ENCODE peak calls at places on chromosomes 11 and 22, in ten cellular contexts. G, C, D, L, W, S, F, K, I and A are unnamed samples.

GRCh38 chr11:14875163-14875562 is 16.9 kb downstream of the CYP2R1 start:
- DNase-seq in G (no peak), C (no peak), D (no peak), L (no peak), W (no peak), S (no peak), F (no peak), K (no peak), I (no peak), A (no peak)

GRCh38 chr11:126686938-126687337 is 313.6 kb downstream of the KIRREL3 start:
- DNase-seq in G (no peak), C (no peak), D (no peak), L (no peak), W (no peak), S (no peak), F (no peak), K (no peak), I (no peak), A (no peak)

GRCh38 chr11:59263225-59263894 is 50.6 kb upstream of the MPEG1 start:
- DNase-seq in G (peak), C (no peak), D (peak), L (no peak), W (no peak), S (no peak), F (peak), K (no peak), I (no peak), A (no peak)

GRCh38 chr22:43113516-43114251 is 3.1 kb downstream of the BIK start:
- DNase-seq in G (no peak), C (no peak), D (peak), L (no peak), W (no peak), S (no peak), F (no peak), K (no peak), I (no peak), A (no peak)

GRCh38 chr11:44726278-44727113 is at the start of gene TSPAN18:
- DNase-seq in G (peak), C (peak), D (peak), L (no peak), W (no peak), S (no peak), F (no peak), K (no peak), I (peak), A (no peak)

GRCh38 chr11:14642873-14643696 is 519 bp upstream of the PDE3B start:
- DNase-seq in G (peak), C (peak), D (no peak), L (no peak), W (no peak), S (no peak), F (no peak), K (no peak), I (no peak), A (no peak)

GRCh38 chr11:33869511-33870422 is 22.1 kb downstream of the LMO2 start:
- DNase-seq in G (peak), C (peak), D (peak), L (peak), W (no peak), S (no peak), F (no peak), K (peak), I (no peak), A (no peak)

GRCh38 chr11:67126986-67127385 is 7.9 kb downstream of the KDM2A start:
- DNase-seq in G (no peak), C (no peak), D (no peak), L (no peak), W (no peak), S (no peak), F (no peak), K (no peak), I (no peak), A (no peak)

GRCh38 chr11:33941637-33942160 is 49.8 kb upstream of the LMO2 start:
- DNase-seq in G (no peak), C (no peak), D (no peak), L (no peak), W (no peak), S (no peak), F (peak), K (no peak), I (peak), A (no peak)

GRCh38 chr11:111976614-111977140 is 39.5 kb downstream of the DIXDC1 start:
- DNase-seq in G (no peak), C (no peak), D (no peak), L (no peak), W (no peak), S (no peak), F (no peak), K (no peak), I (peak), A (no peak)

GRCh38 chr11:116101737-116102275 is 597.6 kb upstream of the CADM1 start:
- DNase-seq in G (no peak), C (no peak), D (no peak), L (no peak), W (no peak), S (no peak), F (no peak), K (no peak), I (no peak), A (no peak)

GRCh38 chr11:117814766-117815261 is 9.7 kb downstream of the FXYD2 start:
- DNase-seq in G (peak), C (no peak), D (peak), L (no peak), W (no peak), S (no peak), F (no peak), K (no peak), I (peak), A (no peak)

GRCh38 chr11:83069441-83070043 is 2.2 kb downstream of the RAB30 start:
- DNase-seq in G (no peak), C (no peak), D (no peak), L (no peak), W (no peak), S (no peak), F (no peak), K (no peak), I (no peak), A (no peak)

GRCh38 chr22:44181033-44181911 is 547 bp downstream of the PARVG start:
- DNase-seq in G (no peak), C (no peak), D (no peak), L (no peak), W (no peak), S (no peak), F (no peak), K (no peak), I (no peak), A (no peak)

GRCh38 chr22:27820896-27821866 is 19.6 kb upstream of the MN1 start:
- DNase-seq in G (no peak), C (peak), D (no peak), L (no peak), W (no peak), S (no peak), F (no peak), K (no peak), I (no peak), A (no peak)

GRCh38 chr22:40679964-40680818 is 907 bp downstream of the MCHR1 start:
- DNase-seq in G (peak), C (no peak), D (no peak), L (no peak), W (no peak), S (no peak), F (no peak), K (no peak), I (no peak), A (no peak)

GRCh38 chr11:95863486-95864140 is 60.3 kb downstream of the MTMR2 start:
- DNase-seq in G (no peak), C (no peak), D (no peak), L (no peak), W (peak), S (no peak), F (no peak), K (peak), I (no peak), A (no peak)

GRCh38 chr22:19943665-19944026 is 2.0 kb upstream of the TXNRD2 start:
- DNase-seq in G (no peak), C (no peak), D (no peak), L (no peak), W (peak), S (no peak), F (no peak), K (peak), I (no peak), A (no peak)

GRCh38 chr11:99117603-99118002 is 96.9 kb downstream of the CNTN5 start:
- DNase-seq in G (no peak), C (no peak), D (no peak), L (no peak), W (no peak), S (no peak), F (no peak), K (no peak), I (no peak), A (no peak)

GRCh38 chr22:44683237-44683636 is 18.8 kb upstream of the PRR5 start:
- DNase-seq in G (no peak), C (no peak), D (no peak), L (no peak), W (no peak), S (no peak), F (no peak), K (no peak), I (no peak), A (no peak)

GRCh38 chr11:120108785-120109168 is 29.1 kb downstream of the TRIM29 start:
- DNase-seq in G (no peak), C (no peak), D (no peak), L (no peak), W (no peak), S (no peak), F (no peak), K (no peak), I (no peak), A (no peak)

GRCh38 chr11:47399860-47400812 is 8.3 kb upstream of the SLC39A13 start:
- DNase-seq in G (peak), C (no peak), D (peak), L (no peak), W (no peak), S (no peak), F (no peak), K (no peak), I (no peak), A (no peak)

GRCh38 chr11:34139346-34139745 is 33.9 kb downstream of the NAT10 start:
- DNase-seq in G (no peak), C (no peak), D (no peak), L (no peak), W (no peak), S (no peak), F (no peak), K (no peak), I (no peak), A (no peak)

GRCh38 chr11:128424867-128425285 is 162.5 kb downstream of the ETS1 start:
- DNase-seq in G (no peak), C (no peak), D (peak), L (no peak), W (no peak), S (no peak), F (no peak), K (peak), I (no peak), A (no peak)

GRCh38 chr22:44351685-44352377 is 39.1 kb upstream of the SHISAL1 start:
- DNase-seq in G (peak), C (no peak), D (no peak), L (no peak), W (peak), S (no peak), F (no peak), K (peak), I (peak), A (no peak)

GRCh38 chr22:44407404-44408226 is 90.4 kb downstream of the RTL6 start:
- DNase-seq in G (no peak), C (no peak), D (no peak), L (no peak), W (no peak), S (no peak), F (no peak), K (no peak), I (no peak), A (no peak)

GRCh38 chr11:114304065-114304464 is 7.9 kb downstream of the NNMT start:
- DNase-seq in G (no peak), C (no peak), D (no peak), L (no peak), W (no peak), S (no peak), F (no peak), K (no peak), I (no peak), A (no peak)

GRCh38 chr22:35544810-35545209 is 4.2 kb downstream of the RASD2 start:
- DNase-seq in G (no peak), C (no peak), D (no peak), L (no peak), W (no peak), S (no peak), F (no peak), K (no peak), I (no peak), A (no peak)

GRCh38 chr22:35549338-35549737 is 8.7 kb downstream of the RASD2 start:
- DNase-seq in G (no peak), C (no peak), D (no peak), L (no peak), W (no peak), S (no peak), F (no peak), K (no peak), I (no peak), A (no peak)

GRCh38 chr22:35548762-35549106 is 8.1 kb downstream of the RASD2 start:
- DNase-seq in G (no peak), C (no peak), D (no peak), L (no peak), W (no peak), S (no peak), F (no peak), K (no peak), I (no peak), A (no peak)

GRCh38 chr22:35546886-35547285 is 6.3 kb downstream of the RASD2 start:
- DNase-seq in G (no peak), C (no peak), D (no peak), L (no peak), W (no peak), S (no peak), F (no peak), K (no peak), I (no peak), A (no peak)

DNA sequence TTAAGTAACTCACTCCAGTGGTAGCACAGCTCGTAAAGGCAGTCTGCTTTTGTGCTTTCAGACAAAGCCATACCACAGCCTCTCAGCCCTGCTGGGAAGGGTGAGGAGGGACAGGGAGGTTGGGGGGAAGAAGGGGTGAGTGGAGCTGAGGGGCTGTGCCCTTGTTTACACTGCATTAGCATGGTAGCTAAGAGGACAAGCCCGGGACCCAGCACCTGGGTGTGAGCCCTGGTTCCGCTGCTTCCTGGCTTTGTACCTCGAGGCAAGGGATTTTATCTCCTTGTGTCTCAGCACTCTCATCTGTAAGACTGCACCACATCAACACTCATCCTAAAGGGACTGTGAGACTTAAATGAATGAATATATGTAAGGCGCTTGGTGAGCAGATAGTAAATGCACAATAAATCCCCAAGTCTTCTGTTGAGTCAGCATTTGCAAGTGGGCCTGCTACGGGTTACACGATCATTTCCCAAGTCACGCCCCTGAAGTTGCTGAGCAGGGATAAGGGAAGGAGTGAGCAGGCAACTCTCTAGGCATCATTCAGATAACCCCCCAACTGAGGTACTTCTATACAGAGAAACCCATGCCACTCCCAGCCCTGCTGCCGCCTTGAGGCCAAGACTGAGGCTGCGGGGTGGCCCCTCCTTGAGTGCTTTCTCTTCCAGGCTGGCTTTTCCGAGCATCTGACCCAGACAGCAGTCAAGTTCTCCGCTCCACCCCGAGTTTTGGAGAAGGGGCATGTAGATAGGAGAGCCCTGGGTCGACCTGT is 7.5 kb downstream of the RASD2 start:
- DNase-seq in G (peak), C (no peak), D (no peak), L (no peak), W (no peak), S (no peak), F (no peak), K (no peak), I (no peak), A (no peak)
- TF ChIP-seq CTCF in G (peak), C (peak), D (no peak), L (peak), W (peak), S (peak), F (peak), K (peak), I (no peak), A (peak)

GRCh38 chr22:22395230-22395629 is 113.3 kb downstream of the ZNF280B start:
- DNase-seq in G (peak), C (no peak), D (no peak), L (no peak), W (no peak), S (peak), F (no peak), K (no peak), I (no peak), A (peak)

GRCh38 chr22:22397292-22397870 is 111.2 kb downstream of the ZNF280B start:
- DNase-seq in G (peak), C (peak), D (no peak), L (no peak), W (no peak), S (peak), F (peak), K (no peak), I (no peak), A (no peak)

GRCh38 chr22:22396741-22397291 is 111.7 kb downstream of the ZNF280B start:
- DNase-seq in G (peak), C (no peak), D (no peak), L (no peak), W (no peak), S (peak), F (no peak), K (no peak), I (no peak), A (no peak)

GRCh38 chr22:22392131-22392530 is 116.4 kb downstream of the ZNF280B start:
- DNase-seq in G (no peak), C (no peak), D (no peak), L (no peak), W (no peak), S (peak), F (no peak), K (no peak), I (no peak), A (peak)

DNA sequence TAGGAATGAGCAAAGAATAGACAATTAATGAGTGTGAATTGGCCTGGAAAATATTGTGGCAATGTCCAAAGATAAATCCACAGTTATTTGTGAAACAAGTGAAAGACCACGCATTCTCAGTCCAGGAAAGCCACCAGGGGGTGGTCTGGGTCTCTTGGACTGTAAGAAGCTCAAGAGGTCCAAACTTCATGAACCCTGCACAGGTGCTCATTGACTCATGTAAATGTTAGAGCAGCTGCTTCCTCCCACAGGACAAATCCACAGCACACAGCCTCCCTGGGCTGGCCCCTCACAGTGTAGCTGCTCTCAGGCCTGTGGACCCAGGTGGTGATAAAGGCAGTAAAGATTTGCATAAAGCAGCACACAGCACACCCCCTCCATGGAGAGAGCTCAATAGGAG is 114.0 kb downstream of the ZNF280B start:
- DNase-seq in G (peak), C (no peak), D (no peak), L (no peak), W (no peak), S (peak), F (no peak), K (no peak), I (no peak), A (peak)
- TF ChIP-seq CTCF in G (peak), C (no peak), D (no peak), L (no peak), W (no peak), S (no peak), F (no peak), K (no peak), I (no peak), A (no peak)

GRCh38 chr22:26674211-26675190 is 17.1 kb downstream of the MIAT start:
- DNase-seq in G (no peak), C (no peak), D (no peak), L (no peak), W (no peak), S (no peak), F (no peak), K (no peak), I (no peak), A (no peak)
- TF ChIP-seq CTCF in G (peak), C (no peak), D (no peak), L (no peak), W (no peak), S (no peak), F (no peak), K (no peak), I (no peak), A (no peak)

DNA sequence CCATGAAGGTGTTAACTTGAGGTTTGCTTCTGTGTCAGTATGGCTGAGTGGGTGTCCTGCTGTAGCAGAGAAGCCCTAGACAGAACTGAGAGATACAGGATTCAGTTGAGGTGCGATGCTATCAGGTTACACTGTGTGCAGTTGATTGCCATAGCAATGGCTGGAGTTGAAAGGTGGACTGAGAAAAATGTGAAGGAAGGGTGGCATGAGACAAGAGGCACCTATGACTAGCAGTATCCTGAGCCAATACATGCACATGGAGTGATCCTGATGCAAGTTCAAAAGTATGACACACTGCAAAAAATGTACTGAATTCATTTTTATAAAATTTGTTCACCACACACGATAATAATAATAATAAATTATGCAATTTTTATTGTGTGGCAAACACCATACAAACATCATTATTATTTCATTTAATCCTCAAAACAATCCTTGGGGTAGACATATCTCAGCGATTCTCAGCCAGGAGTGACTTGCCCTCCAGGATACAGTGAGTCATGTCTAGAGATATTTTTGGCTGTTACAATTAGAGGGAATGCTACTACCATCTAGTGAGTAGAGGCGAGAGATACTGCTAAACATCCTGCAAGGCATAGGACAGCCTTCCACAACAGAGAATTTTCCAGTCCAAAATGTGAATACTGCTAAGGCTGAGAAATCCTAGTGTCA is 3.9 kb upstream of the PIWIL4 start:
- DNase-seq in G (no peak), C (no peak), D (no peak), L (no peak), W (no peak), S (no peak), F (no peak), K (peak), I (no peak), A (no peak)
- TF ChIP-seq CTCF in G (no peak), C (no peak), D (no peak), L (no peak), W (peak), S (peak), F (peak), K (peak), I (peak), A (no peak)

GRCh38 chr11:86421976-86422770 is 47.5 kb downstream of the CCDC81 start:
- DNase-seq in G (peak), C (no peak), D (no peak), L (no peak), W (no peak), S (no peak), F (no peak), K (no peak), I (no peak), A (no peak)

GRCh38 chr11:86414032-86414431 is 39.3 kb downstream of the CCDC81 start:
- DNase-seq in G (no peak), C (no peak), D (no peak), L (no peak), W (no peak), S (no peak), F (no peak), K (no peak), I (no peak), A (no peak)

GRCh38 chr11:86418513-86418912 is 43.8 kb downstream of the CCDC81 start:
- DNase-seq in G (no peak), C (no peak), D (no peak), L (no peak), W (no peak), S (no peak), F (no peak), K (no peak), I (no peak), A (no peak)

GRCh38 chr11:86416494-86416893 is 41.8 kb downstream of the CCDC81 start:
- DNase-seq in G (no peak), C (no peak), D (no peak), L (no peak), W (no peak), S (no peak), F (no peak), K (no peak), I (no peak), A (no peak)

DNA sequence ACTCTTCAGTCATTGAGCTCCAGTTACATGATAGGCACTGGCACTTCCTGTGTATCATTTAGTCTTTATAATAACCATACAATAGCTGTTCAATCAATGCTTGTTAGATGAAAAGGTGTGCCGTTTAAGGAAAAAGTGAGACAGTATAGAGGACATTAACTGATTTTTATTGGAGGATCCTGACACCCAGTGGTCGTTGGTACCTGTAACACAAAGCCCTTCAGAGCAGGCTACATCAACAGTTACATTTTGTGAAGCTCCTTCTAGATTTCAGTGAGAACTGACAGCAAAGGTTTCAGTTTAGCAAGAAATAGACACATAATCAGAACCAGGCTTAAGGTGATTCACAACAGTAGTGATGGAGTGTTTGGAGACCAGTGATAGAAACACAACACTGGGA is 44.2 kb downstream of the CCDC81 start:
- DNase-seq in G (no peak), C (no peak), D (no peak), L (no peak), W (no peak), S (no peak), F (no peak), K (peak), I (no peak), A (no peak)
- TF ChIP-seq CTCF in G (peak), C (peak), D (no peak), L (peak), W (peak), S (peak), F (no peak), K (peak), I (no peak), A (peak)